ENCODE peak calls at places on chromosomes 7 and 10, in five cellular contexts. B is GM23248, Z is keratinocyte, X is neural progenitor cell, E is fibroblast of lung. M is an unnamed sample.

GRCh38 chr10:117960345-117960744 is 86.4 kb downstream of the RAB11FIP2 start:
- DNase-seq in B (peak), X (no peak), E (no peak), Z (no peak), M (peak)

GRCh38 chr7:2493205-2493604 is 17.0 kb upstream of the GRIFIN start:
- DNase-seq in X (no peak), E (no peak), Z (no peak), B (peak), M (no peak)

GRCh38 chr7:5375925-5376324 is 47.7 kb downstream of the TNRC18 start:
- DNase-seq in X (no peak), B (no peak), E (no peak), Z (no peak), M (no peak)

GRCh38 chr10:33333260-33334169 is 952 bp downstream of the NRP1 start:
- DNase-seq in E (no peak), B (peak), Z (no peak), X (no peak), M (peak)

GRCh38 chr7:51551070-51551469 is 234.5 kb upstream of the COBL start:
- DNase-seq in E (no peak), X (no peak), Z (no peak), B (no peak), M (no peak)

GRCh38 chr10:116961305-116962251 is 43.4 kb downstream of the SHTN1 start:
- DNase-seq in E (no peak), X (no peak), B (no peak), Z (no peak), M (no peak)

GRCh38 chr7:131843862-131844261 is 287.4 kb upstream of the PODXL start:
- DNase-seq in Z (no peak), B (peak), E (peak), X (no peak), M (peak)

GRCh38 chr7:117135553-117135891 is 182.2 kb downstream of the ST7 start:
- DNase-seq in B (no peak), X (no peak), Z (no peak), E (no peak), M (no peak)

GRCh38 chr10:121813211-121813812 is 114.5 kb downstream of the ATE1 start:
- DNase-seq in B (peak), Z (no peak), X (no peak), E (no peak), M (no peak)

GRCh38 chr7:38453187-38453586 is 178.0 kb downstream of the AMPH start:
- DNase-seq in Z (no peak), E (no peak), B (peak), X (peak), M (no peak)

GRCh38 chr7:32164341-32164996 is 94.3 kb upstream of the PDE1C start:
- DNase-seq in Z (peak), X (peak), B (peak), E (peak), M (peak)

GRCh38 chr10:71006497-71006896 is 118.1 kb upstream of the PCBD1 start:
- DNase-seq in Z (no peak), X (peak), E (no peak), B (no peak), M (no peak)

DNA sequence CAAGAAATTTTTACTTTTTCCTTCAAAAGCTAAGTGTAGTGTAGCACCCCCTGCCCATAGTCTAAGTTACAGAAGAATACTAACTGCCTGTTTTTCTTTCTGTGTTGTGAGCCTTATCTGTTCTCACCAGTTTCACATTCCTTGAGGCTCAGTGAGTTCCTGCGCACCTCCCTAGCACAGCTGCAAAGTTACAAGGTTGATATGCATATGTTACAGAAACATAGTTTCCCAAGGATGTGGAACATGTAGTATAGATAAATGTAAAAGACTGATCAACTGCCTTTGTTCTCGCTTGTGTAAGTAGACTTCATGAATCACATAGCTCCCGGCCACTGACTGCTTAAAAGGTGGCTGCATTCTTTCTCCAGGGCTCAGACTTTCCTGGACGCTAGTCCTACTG is 6.7 kb upstream of the ZNF33B start:
- DNase-seq in X (no peak), B (no peak), Z (no peak), E (no peak), M (no peak)
- TF ChIP-seq EZH2 in X (no peak), B (no peak), Z (no peak), E (no peak), M (no peak)

DNA sequence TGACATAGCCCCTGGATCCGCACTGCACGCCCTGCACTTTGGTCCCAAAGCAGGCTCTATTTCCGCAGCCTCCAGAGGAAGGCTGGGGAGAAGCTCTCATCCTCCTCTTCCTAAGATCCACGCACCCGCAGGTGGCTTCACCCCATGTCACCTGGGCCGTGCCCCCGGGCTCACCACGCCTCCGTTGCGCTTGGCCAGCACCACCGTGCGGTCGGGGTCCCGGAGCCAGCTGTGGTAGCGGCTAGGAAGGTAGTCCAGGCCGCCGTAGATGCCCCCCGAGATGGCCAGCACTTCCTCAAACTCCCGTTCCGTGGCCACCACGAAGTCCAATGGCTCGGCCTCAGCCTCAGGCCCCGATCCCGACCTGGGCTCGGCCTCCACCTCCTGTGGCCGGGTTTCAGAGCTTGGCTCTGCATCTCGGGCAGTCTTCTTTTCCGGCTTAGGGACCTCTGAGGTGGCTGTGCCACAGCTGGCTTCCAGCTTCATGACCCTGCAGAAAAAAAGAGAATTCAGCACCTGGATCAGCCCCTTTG is 5.7 kb downstream of the NAT16 start:
- DNase-seq in X (peak), B (no peak), Z (no peak), E (no peak), M (no peak)
- TF ChIP-seq EZH2 in X (no peak), B (no peak), Z (peak), E (peak), M (no peak)

GRCh38 chr7:159142730-159143129 is 1.9 kb downstream of the VIPR2 start:
- DNase-seq in B (no peak), Z (no peak), X (no peak), E (no peak), M (no peak)

GRCh38 chr7:159145544-159145891 is 851 bp upstream of the VIPR2 start:
- DNase-seq in Z (no peak), X (no peak), B (peak), E (no peak), M (no peak)

GRCh38 chr7:159146084-159146858 is 1.6 kb upstream of the VIPR2 start:
- DNase-seq in E (no peak), B (no peak), X (no peak), Z (no peak), M (no peak)

GRCh38 chr7:159143780-159144755 is 599 bp downstream of the VIPR2 start:
- DNase-seq in B (peak), Z (no peak), X (peak), E (no peak), M (no peak)

GRCh38 chr7:159144756-159145543 is at the start of gene VIPR2:
- DNase-seq in X (peak), Z (no peak), B (no peak), E (no peak), M (no peak)
- TF ChIP-seq EZH2 in X (peak), Z (no peak), B (no peak), E (no peak), M (no peak)

GRCh38 chr10:115093286-115093775 is at the start of gene ATRNL1:
- DNase-seq in X (peak), E (peak), Z (no peak), B (peak), M (no peak)
- TF ChIP-seq EZH2 in X (no peak), E (no peak), Z (peak), B (no peak), M (no peak)

GRCh38 chr7:31052841-31053601 is 913 bp downstream of the ADCYAP1R1 start:
- DNase-seq in Z (no peak), E (no peak), B (no peak), X (peak), M (no peak)
- TF ChIP-seq EZH2 in Z (peak), E (no peak), B (no peak), X (peak), M (no peak)

GRCh38 chr10:60646966-60647796 is 131.1 kb upstream of the CDK1 start:
- DNase-seq in B (peak), X (peak), E (peak), Z (no peak), M (peak)

GRCh38 chr10:60652628-60653027 is 125.7 kb upstream of the CDK1 start:
- DNase-seq in X (no peak), Z (no peak), B (no peak), E (no peak), M (no peak)

GRCh38 chr10:60650272-60650800 is 127.9 kb upstream of the CDK1 start:
- DNase-seq in E (no peak), B (no peak), Z (no peak), X (no peak), M (peak)

GRCh38 chr10:60648761-60649160 is 129.5 kb upstream of the CDK1 start:
- DNase-seq in Z (no peak), E (no peak), B (no peak), X (no peak), M (no peak)

GRCh38 chr10:60649485-60650271 is 128.6 kb upstream of the CDK1 start:
- DNase-seq in E (no peak), Z (no peak), X (no peak), B (no peak), M (peak)
- TF ChIP-seq EZH2 in E (no peak), Z (no peak), X (no peak), B (no peak), M (no peak)

M was measured in PC-3.